ENCODE peak calls at places on chromosome 14, in four cellular contexts. K, B, W and U are unnamed samples.

GRCh38 chr14:98015921-98016320 is 1218.7 kb downstream of the VRK1 start:
- DNase-seq in W (no peak), K (no peak), B (no peak), U (no peak)

GRCh38 chr14:53915364-53916014 is 41.1 kb downstream of the BMP4 start:
- DNase-seq in W (peak; percentile 26), K (no peak), B (no peak), U (no peak)

GRCh38 chr14:70188608-70189540 is at the start of gene SLC8A3:
- DNase-seq in W (peak; percentile 29), B (peak; percentile 44), K (peak; percentile 53), U (peak; percentile 37)

GRCh38 chr14:75298187-75298985 is 19.8 kb downstream of the FOS start:
- DNase-seq in K (no peak), W (no peak), B (no peak), U (no peak)

GRCh38 chr14:32625211-32625610 is 296.1 kb downstream of the AKAP6 start:
- DNase-seq in K (no peak), W (no peak), B (no peak), U (no peak)

GRCh38 chr14:76812093-76812421 is 625 bp downstream of the ANGEL1 start:
- DNase-seq in K (no peak), W (no peak), B (no peak), U (no peak)

GRCh38 chr14:54487771-54488170 is 1.0 kb downstream of the GMFB start:
- DNase-seq in W (peak; percentile 68), B (no peak), K (no peak), U (peak; percentile 53)

GRCh38 chr14:42113358-42114070 is 506.8 kb downstream of the LRFN5 start:
- DNase-seq in K (no peak), B (no peak), W (no peak), U (no peak)

GRCh38 chr14:71403673-71404072 is 496.4 kb downstream of the PCNX1 start:
- DNase-seq in B (no peak), W (peak; percentile 14), K (no peak), U (peak; percentile 44)

GRCh38 chr14:30854492-30854891 is 19.9 kb upstream of the COCH start:
- DNase-seq in K (no peak), B (no peak), W (no peak), U (no peak)

GRCh38 chr14:64817631-64818030 is 62.1 kb downstream of the SPTB start:
- DNase-seq in B (no peak), W (no peak), K (no peak), U (no peak)

GRCh38 chr14:63361790-63362189 is 43.1 kb upstream of the GPHB5 start:
- DNase-seq in B (no peak), K (no peak), W (no peak), U (no peak)

GRCh38 chr14:67186369-67186768 is 2.9 kb upstream of the GARIN2 start:
- DNase-seq in B (no peak), W (no peak), K (no peak), U (no peak)

GRCh38 chr14:94775875-94776217 is 5.9 kb upstream of the GSC start:
- DNase-seq in W (no peak), B (no peak), K (no peak), U (peak; percentile 13)

GRCh38 chr14:72583316-72584272 is 310.3 kb downstream of the DPF3 start:
- DNase-seq in K (no peak), W (no peak), B (no peak), U (peak; percentile 29)

DNA sequence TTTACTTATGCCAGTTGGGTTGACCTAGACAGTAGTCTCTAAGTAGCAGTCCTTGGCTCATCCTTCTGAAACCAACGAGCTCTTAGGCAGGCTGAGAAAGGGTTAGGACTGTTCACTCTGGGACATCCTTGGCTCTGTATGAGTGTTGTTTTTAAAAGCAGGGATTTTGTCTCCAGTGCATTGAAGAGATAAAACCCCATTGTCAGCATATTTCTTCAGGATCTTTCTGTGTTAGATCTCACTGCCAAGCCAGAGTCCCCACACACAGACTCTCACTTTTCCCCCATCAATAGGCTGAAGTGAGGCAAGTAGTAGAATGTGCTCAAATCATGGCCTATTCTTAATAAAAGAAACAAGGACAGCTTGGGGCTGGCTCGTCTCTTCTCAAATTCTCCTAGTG is 123.4 kb upstream of the HIF1A start:
- DNase-seq in W (no peak), B (no peak), K (no peak), U (no peak)
- H2AK5ac ChIP-seq in W (peak overlapping the region; percentile 95), B (no peak overlapping the region), K (no peak overlapping the region), U (peak overlapping the region; percentile 41)

DNA sequence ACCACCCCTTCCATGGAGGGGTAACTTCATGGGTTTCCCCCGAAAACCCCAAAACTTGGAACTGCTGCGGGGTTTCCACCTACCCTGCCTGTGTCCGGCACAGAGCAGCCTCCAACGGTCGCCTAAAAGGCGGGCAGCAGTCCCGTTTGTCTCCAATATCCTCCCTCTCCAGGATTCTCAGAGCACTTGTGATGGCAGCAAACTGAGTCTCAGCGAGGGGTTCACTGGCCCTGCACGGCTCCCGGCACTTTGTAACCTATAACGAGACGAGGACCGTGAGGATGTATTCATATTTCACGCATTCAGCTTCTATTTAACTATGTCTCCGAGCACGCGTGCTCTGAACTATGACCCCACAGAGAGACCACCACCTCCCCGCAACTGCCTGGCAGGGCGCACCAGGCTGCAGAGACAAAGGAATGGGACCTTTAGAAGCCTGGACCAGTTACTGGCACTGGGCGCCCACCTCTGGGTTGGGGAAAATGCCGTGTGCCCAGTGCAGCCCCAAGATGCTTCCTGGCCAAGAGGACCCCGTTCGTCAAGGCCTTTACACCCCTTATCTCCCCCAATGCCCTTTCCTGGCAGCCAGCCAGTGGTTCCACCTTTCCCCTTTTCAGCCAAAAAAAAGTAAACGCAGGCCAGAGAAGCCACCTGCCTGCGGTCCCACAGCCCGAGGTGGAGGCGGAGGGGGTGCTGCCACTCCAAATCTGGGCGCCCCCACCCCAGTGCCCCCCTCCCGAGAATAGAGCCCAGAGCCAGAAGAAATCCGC is 173.1 kb upstream of the RTL1 start:
- DNase-seq in K (no peak), W (no peak), B (no peak), U (no peak)
- H3K4ac ChIP-seq in K (no peak overlapping the region), W (no peak overlapping the region), B (no peak overlapping the region), U (no peak overlapping the region)

DNA sequence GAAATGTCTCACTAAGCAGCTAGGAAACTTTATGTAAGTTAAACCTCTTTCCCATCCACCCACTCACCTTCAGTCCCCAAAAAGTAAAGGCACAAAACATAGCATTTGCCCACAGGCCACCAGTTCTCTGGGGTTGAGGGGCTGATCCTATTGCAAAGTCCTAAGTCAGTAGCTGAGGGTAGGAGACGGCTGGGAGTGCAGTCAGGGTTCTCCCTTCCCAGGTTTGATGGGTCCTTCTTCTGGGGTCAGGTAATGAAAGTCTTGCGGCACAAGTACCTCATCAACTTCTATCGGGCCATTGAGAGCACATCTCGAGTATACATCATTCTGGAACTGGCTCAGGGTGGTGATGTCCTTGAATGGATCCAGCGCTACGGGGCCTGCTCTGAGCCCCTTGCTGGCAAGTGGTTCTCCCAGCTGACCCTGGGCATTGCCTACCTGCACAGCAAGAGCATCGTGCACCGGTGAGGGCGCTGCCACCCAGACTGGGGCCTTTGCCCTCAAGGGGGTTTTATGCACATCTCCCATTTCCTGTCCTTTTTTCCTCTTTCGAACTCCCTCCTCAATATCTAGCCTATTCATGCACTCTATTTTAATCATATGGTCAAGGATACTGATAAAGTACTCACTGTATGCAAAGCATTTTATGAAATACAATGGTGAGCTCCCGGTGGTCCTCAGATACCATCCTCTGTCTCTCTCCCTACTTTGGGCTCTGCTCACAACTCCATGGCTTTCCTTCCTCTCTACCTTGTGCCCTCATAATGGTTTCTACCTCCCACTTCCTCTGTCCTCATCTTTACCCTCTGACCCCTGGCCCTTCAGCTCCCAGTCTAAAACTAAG is 986 bp downstream of the TSSK4 start:
- DNase-seq in B (no peak), W (no peak), K (no peak), U (no peak)
- H3K4me1 ChIP-seq in B (peaks cover 5% of the 10 kb centered on the region), W (peaks cover 3% of the 10 kb centered on the region), K (no peaks in the 10 kb centered on the region), U (no peaks in the 10 kb centered on the region)

DNA sequence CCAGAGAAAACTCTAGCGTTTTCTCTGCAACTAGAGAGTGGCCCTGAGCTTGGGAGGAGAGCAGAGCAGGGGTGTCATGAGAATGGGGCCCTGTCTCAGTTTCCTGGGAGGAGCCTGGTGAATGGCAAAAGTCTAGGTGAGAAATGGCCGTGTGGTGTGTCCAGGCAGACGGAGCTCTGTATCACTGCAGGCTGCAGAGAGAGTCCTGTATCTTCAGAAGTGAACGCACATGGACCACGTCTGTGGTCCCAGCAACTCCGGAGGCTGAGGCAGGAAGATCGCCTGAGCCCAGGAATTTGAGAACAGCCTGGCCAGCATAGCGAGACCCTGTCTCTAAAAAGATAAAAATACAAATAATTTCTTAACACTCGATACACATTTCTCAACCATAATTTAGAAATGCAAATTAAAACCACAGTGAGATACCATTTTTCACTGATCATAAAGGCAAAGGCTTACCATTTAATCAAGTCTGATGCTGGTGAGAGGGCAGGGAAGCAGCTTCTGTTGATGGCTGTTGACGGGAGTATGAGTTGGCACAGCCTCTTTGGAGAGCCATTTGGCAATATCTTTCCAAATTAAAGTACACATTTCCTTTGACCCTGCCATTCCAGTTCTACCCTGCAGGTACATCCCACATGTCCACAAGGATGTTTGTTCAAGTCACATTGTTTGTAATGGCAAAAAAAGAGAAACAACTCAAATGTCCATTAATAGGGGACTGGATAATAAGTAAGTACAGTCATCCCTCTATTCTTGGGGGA is 51.0 kb downstream of the NFKBIA start:
- DNase-seq in K (no peak), B (no peak), W (no peak), U (no peak)
- H2AK5ac ChIP-seq in K (no peak overlapping the region), B (no peak overlapping the region), W (no peak overlapping the region), U (no peak overlapping the region)

GRCh38 chr14:104864267-104865068 is 600 bp upstream of the CEP170B start:
- DNase-seq in W (no peak), B (peak; percentile 93), K (peak; percentile 27), U (no peak)
- H3K4ac ChIP-seq in W (no peak overlapping the region), B (no peak overlapping the region), K (no peak overlapping the region), U (no peak overlapping the region)

DNA sequence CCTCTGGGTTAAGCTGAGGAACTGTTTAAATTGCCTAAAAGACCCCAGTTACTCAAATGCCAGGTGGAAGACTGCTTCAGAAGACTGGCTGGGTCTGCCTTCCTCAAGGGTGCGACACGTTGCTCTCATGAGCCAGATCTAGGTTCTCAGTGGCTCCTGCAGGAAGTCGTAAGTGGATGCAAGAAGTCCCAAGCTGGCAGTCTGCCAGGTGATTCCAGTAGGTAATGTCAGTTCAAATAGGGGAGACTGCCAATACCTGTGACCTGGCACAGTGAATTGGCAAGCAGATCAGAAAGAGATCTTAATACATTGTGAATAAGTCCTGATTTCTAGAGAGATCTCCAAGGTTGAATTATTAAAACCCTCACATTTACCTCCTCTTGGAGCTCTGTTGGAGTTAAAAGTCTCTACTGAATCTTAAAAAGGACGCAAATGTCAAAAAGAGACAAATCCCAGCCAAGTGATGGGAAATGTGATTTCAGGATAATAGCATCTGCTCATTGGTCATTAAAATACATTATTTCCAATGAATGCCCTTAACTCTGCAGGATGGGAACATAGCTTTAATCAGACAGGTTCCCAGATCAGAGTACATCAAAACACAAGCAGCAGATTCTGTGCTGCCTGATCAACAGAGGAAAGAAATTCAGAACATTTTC is 98.8 kb upstream of the FRMD6 start:
- DNase-seq in B (no peak), K (no peak), W (no peak), U (no peak)
- H3K4me1 ChIP-seq in B (no peaks in the 10 kb centered on the region), K (no peaks in the 10 kb centered on the region), W (peaks cover 5% of the 10 kb centered on the region), U (peaks cover 20% of the 10 kb centered on the region)

DNA sequence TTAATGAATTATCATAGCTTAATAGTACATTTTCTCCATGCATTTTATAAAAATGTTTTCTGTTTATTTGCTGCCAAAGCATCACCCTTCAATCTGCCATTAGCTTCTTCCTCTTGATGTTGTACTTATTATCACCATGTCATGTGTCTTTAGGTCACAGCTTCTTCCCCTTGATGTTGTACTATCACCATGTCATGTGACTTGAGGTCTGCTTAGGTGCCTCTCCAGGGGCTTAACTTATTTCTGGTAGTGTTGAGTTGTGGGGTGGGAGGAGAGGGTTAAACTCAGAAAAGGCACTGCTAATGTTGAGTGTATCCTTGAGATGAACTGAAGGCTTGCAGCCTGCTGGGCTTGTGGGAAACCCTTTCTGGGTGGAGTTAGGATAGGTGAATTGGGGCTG is 87.8 kb downstream of the DAAM1 start:
- DNase-seq in K (no peak), B (no peak), W (no peak), U (no peak)
- H2AK5ac ChIP-seq in K (no peak overlapping the region), B (no peak overlapping the region), W (peak overlapping the region; percentile 97), U (peak overlapping the region; percentile 89)